ENCODE peak calls at places on chromosomes 1 and 21, in six cellular contexts. B is left lung; X is mammary epithelial cell; D is SJSA1; P is CD8-positive, alpha-beta T cell; U is PC-3. Z is an unnamed sample.

GRCh38 chr1:110465038-110465813 is 14.3 kb downstream of the PROK1 start:
- DNase-seq in B (no peak), X (no peak), D (no peak), P (no peak), U (peak), Z (peak)

GRCh38 chr1:64133036-64133435 is 70.4 kb upstream of the UBE2U start:
- DNase-seq in B (no peak), X (peak), D (peak), P (no peak), U (peak), Z (peak)

GRCh38 chr21:36063375-36064084 is 3.2 kb upstream of the SETD4 start:
- DNase-seq in B (no peak), X (no peak), D (no peak), P (no peak), U (no peak), Z (no peak)

GRCh38 chr1:228453022-228453560 is 34.1 kb upstream of the RNF187 start:
- DNase-seq in B (no peak), X (no peak), D (no peak), P (no peak), U (no peak), Z (no peak)

GRCh38 chr1:15974855-15975254 is 1.0 kb downstream of the ZBTB17 start:
- DNase-seq in B (no peak), X (peak), D (no peak), P (no peak), U (no peak), Z (peak)

GRCh38 chr1:172971241-172971640 is 79.5 kb downstream of the TNFSF18 start:
- DNase-seq in B (no peak), X (peak), D (no peak), P (no peak), U (no peak), Z (peak)

GRCh38 chr21:35399706-35400105 is 350.6 kb upstream of the RUNX1 start:
- DNase-seq in B (no peak), X (no peak), D (no peak), P (no peak), U (no peak), Z (no peak)

GRCh38 chr1:48249868-48250267 is 27.4 kb downstream of the SLC5A9 start:
- DNase-seq in B (no peak), X (no peak), D (no peak), P (no peak), U (peak), Z (no peak)

GRCh38 chr1:14915356-14916054 is 238.0 kb upstream of the TMEM51 start:
- DNase-seq in B (no peak), X (no peak), D (peak), P (peak), U (peak), Z (peak)

GRCh38 chr1:186681136-186681535 is 913 bp upstream of the PTGS2 start:
- DNase-seq in B (no peak), X (no peak), D (no peak), P (no peak), U (no peak), Z (no peak)

GRCh38 chr1:39204441-39205081 is at the start of gene MACF1:
- DNase-seq in B (no peak), X (peak), D (peak), P (peak), U (peak), Z (peak)

GRCh38 chr1:24391882-24392603 is 21.5 kb downstream of the STPG1 start:
- DNase-seq in B (no peak), X (peak), D (peak), P (peak), U (peak), Z (peak)

GRCh38 chr1:60765204-60765603 is 317.2 kb upstream of the NFIA start:
- DNase-seq in B (no peak), X (peak), D (no peak), P (no peak), U (peak), Z (peak)

GRCh38 chr1:91697322-91698260 is 188.4 kb downstream of the TGFBR3 start:
- DNase-seq in B (no peak), X (no peak), D (no peak), P (peak), U (no peak), Z (peak)

GRCh38 chr1:78145105-78145580 is 99.4 kb downstream of the GIPC2 start:
- DNase-seq in B (no peak), X (peak), D (peak), P (peak), U (peak), Z (peak)

GRCh38 chr1:52426391-52426790 is 22.0 kb downstream of the PRPF38A start:
- DNase-seq in B (no peak), X (peak), D (no peak), P (no peak), U (peak), Z (peak)

GRCh38 chr1:98035587-98035986 is 114.8 kb upstream of the DPYD start:
- DNase-seq in B (no peak), X (peak), D (no peak), P (no peak), U (no peak), Z (no peak)

GRCh38 chr1:35718492-35719336 is at the start of gene C1orf216:
- DNase-seq in B (peak), X (peak), D (peak), P (peak), U (peak), Z (peak)

GRCh38 chr1:177142791-177143382 is 21.6 kb downstream of the ASTN1 start:
- DNase-seq in B (no peak), X (no peak), D (no peak), P (no peak), U (no peak), Z (no peak)

GRCh38 chr1:20735581-20736111 is 3.1 kb upstream of the SH2D5 start:
- DNase-seq in B (no peak), X (peak), D (no peak), P (no peak), U (no peak), Z (peak)

GRCh38 chr1:20732588-20733360 is at the start of gene SH2D5:
- DNase-seq in B (no peak), X (peak), D (peak), P (peak), U (peak), Z (peak)

GRCh38 chr1:20731057-20731991 is 1.2 kb downstream of the SH2D5 start:
- DNase-seq in B (no peak), X (no peak), D (no peak), P (no peak), U (no peak), Z (no peak)

GRCh38 chr1:20732071-20732587 is 374 bp downstream of the SH2D5 start:
- DNase-seq in B (peak), X (peak), D (peak), P (peak), U (peak), Z (peak)

GRCh38 chr1:20733361-20733975 is 965 bp upstream of the SH2D5 start:
- DNase-seq in B (no peak), X (no peak), D (no peak), P (no peak), U (peak), Z (no peak)
- H3K4me3 ChIP-seq in B (peak), X (no peak), D (peak), P (peak), U (peak), Z (no peak)

GRCh38 chr1:109391161-109391556 is 6.6 kb downstream of the SORT1 start:
- DNase-seq in B (no peak), X (no peak), D (no peak), P (no peak), U (peak), Z (no peak)

GRCh38 chr1:109392788-109393580 is 4.7 kb downstream of the SORT1 start:
- DNase-seq in B (peak), X (no peak), D (peak), P (no peak), U (peak), Z (peak)

GRCh38 chr1:109392037-109392787 is 5.5 kb downstream of the SORT1 start:
- DNase-seq in B (no peak), X (no peak), D (no peak), P (no peak), U (no peak), Z (peak)

GRCh38 chr1:109389638-109390341 is 7.9 kb downstream of the SORT1 start:
- DNase-seq in B (no peak), X (no peak), D (no peak), P (no peak), U (no peak), Z (no peak)

GRCh38 chr1:109391626-109392025 is 6.1 kb downstream of the SORT1 start:
- DNase-seq in B (no peak), X (no peak), D (no peak), P (no peak), U (no peak), Z (no peak)
- H3K4me3 ChIP-seq in B (no peak), X (no peak), D (no peak), P (no peak), U (no peak), Z (no peak)

GRCh38 chr1:183582021-183582746 is 8.1 kb downstream of the NCF2 start:
- DNase-seq in B (peak), X (no peak), D (no peak), P (no peak), U (no peak), Z (no peak)
- H3K4me3 ChIP-seq in B (no peak), X (no peak), D (no peak), P (no peak), U (no peak), Z (no peak)

GRCh38 chr21:41685511-41686149 is 81.2 kb downstream of the RIPK4 start:
- DNase-seq in B (no peak), X (no peak), D (no peak), P (no peak), U (no peak), Z (no peak)
- H3K4me3 ChIP-seq in B (no peak), X (no peak), D (no peak), P (no peak), U (no peak), Z (no peak)